ENCODE peak calls at places on chromosomes 11 and 22, in seven cellular contexts. R is brain microvascular endothelial cell; L is IMR-90; X is CD4-positive, alpha-beta T cell; Z is dorsolateral prefrontal cortex; N is Peyer's patch; J is heart right ventricle. M is an unnamed sample. For H3K27me3, the result is how much of the 10 kb centered on the place peaks cover.

GRCh38 chr11:6606471-6607189 is 3.1 kb downstream of the ILK start:
- DNase-seq in N (peak), R (peak), J (peak), X (peak), Z (peak), L (peak), M (peak)

GRCh38 chr22:35835998-35836691 is 118.5 kb downstream of the APOL5 start:
- DNase-seq in L (peak), J (peak), X (no peak), R (peak), N (no peak), Z (no peak), M (no peak)

GRCh38 chr11:129855086-129855485 is 39.4 kb downstream of the TMEM45B start:
- DNase-seq in N (no peak), L (no peak), X (no peak), Z (no peak), J (no peak), R (no peak), M (no peak)

GRCh38 chr11:65640483-65641207 is 2.7 kb downstream of the SIPA1 start:
- DNase-seq in R (no peak), J (no peak), Z (peak), X (peak), L (no peak), N (no peak), M (peak)

GRCh38 chr11:84408946-84409411 is 1122.8 kb upstream of the CCDC90B start:
- DNase-seq in R (no peak), L (no peak), X (no peak), Z (no peak), N (no peak), J (no peak), M (no peak)

GRCh38 chr11:3434976-3435375 is 56.0 kb upstream of the ZNF195 start:
- DNase-seq in L (no peak), X (no peak), N (no peak), R (no peak), Z (no peak), J (no peak), M (no peak)

GRCh38 chr11:108403072-108403471 is 64.3 kb downstream of the C11orf65 start:
- DNase-seq in X (no peak), J (no peak), N (no peak), Z (no peak), R (no peak), L (no peak), M (no peak)

GRCh38 chr11:2249191-2249916 is 21.0 kb downstream of the ASCL2 start:
- DNase-seq in Z (no peak), J (no peak), L (no peak), N (no peak), X (no peak), R (no peak), M (no peak)

GRCh38 chr11:60280412-60280811 is at the start of gene MS4A4A:
- DNase-seq in R (no peak), N (no peak), Z (no peak), L (no peak), J (no peak), X (no peak), M (no peak)

GRCh38 chr22:43811777-43812148 is 342 bp downstream of the EFCAB6 start:
- DNase-seq in J (no peak), Z (no peak), N (no peak), L (peak), R (peak), X (no peak), M (no peak)

GRCh38 chr11:43518407-43519165 is 159.9 kb downstream of the TTC17 start:
- DNase-seq in Z (no peak), R (peak), J (no peak), L (peak), N (no peak), X (no peak), M (no peak)

GRCh38 chr11:14764213-14764898 is 120.8 kb downstream of the PDE3B start:
- DNase-seq in J (no peak), N (no peak), X (no peak), R (no peak), L (no peak), Z (no peak), M (no peak)

GRCh38 chr11:64854534-64855502 is 10.4 kb upstream of the CDC42BPG start:
- DNase-seq in Z (peak), J (peak), X (peak), N (peak), L (peak), R (peak), M (peak)

GRCh38 chr22:44360686-44361381 is 48.1 kb upstream of the SHISAL1 start:
- DNase-seq in J (peak), N (peak), Z (peak), X (no peak), L (peak), R (peak), M (no peak)

GRCh38 chr11:66906077-66906929 is 49.4 kb downstream of the LRFN4 start:
- DNase-seq in J (no peak), X (no peak), L (peak), Z (no peak), R (peak), N (no peak), M (no peak)

GRCh38 chr11:106471273-106471672 is 393.8 kb downstream of the AASDHPPT start:
- DNase-seq in J (no peak), L (peak), R (peak), Z (no peak), X (no peak), N (no peak), M (no peak)

GRCh38 chr22:33496112-33496511 is 424.2 kb downstream of the LARGE1 start:
- DNase-seq in N (no peak), Z (no peak), L (no peak), J (no peak), R (no peak), X (no peak), M (no peak)

GRCh38 chr11:73995247-73995646 is 12.6 kb upstream of the UCP2 start:
- DNase-seq in L (peak), R (no peak), N (no peak), J (no peak), X (no peak), Z (no peak), M (no peak)

GRCh38 chr11:3929689-3930088 is 74.2 kb downstream of the STIM1 start:
- DNase-seq in N (no peak), L (no peak), J (no peak), Z (no peak), X (no peak), R (no peak), M (no peak)

GRCh38 chr11:46480909-46481308 is 89.3 kb upstream of the CHRM4 start:
- DNase-seq in L (no peak), R (no peak), J (no peak), Z (no peak), N (no peak), X (no peak), M (no peak)

GRCh38 chr11:44828296-44828695 is 101.5 kb downstream of the TSPAN18 start:
- DNase-seq in J (no peak), Z (no peak), X (no peak), L (no peak), N (no peak), R (no peak), M (no peak)

GRCh38 chr11:8426076-8426475 is 162.4 kb upstream of the LMO1 start:
- DNase-seq in J (peak), L (no peak), R (no peak), Z (peak), N (no peak), X (no peak), M (no peak)

GRCh38 chr22:33666661-33667619 is 253.3 kb downstream of the LARGE1 start:
- DNase-seq in L (no peak), N (no peak), Z (no peak), X (no peak), R (no peak), J (no peak), M (no peak)

GRCh38 chr11:86453290-86454030 is 78.8 kb downstream of the CCDC81 start:
- DNase-seq in J (no peak), L (no peak), R (no peak), X (no peak), N (no peak), Z (no peak), M (no peak)

GRCh38 chr22:30763815-30764686 is 69.4 kb downstream of the OSBP2 start:
- DNase-seq in N (no peak), X (peak), Z (peak), R (peak), J (no peak), L (peak), M (no peak)

GRCh38 chr11:82763167-82763566 is 29.5 kb upstream of the FAM181B start:
- DNase-seq in N (no peak), L (no peak), X (no peak), J (no peak), R (no peak), Z (no peak), M (no peak)

GRCh38 chr11:17543574-17544180 is 539 bp downstream of the USH1C start:
- DNase-seq in N (peak), Z (no peak), X (no peak), L (no peak), R (no peak), J (no peak), M (no peak)

GRCh38 chr22:37560682-37561208 is 465 bp downstream of the CDC42EP1 start:
- DNase-seq in L (peak), Z (no peak), J (peak), X (no peak), R (no peak), N (no peak), M (peak)

GRCh38 chr22:40856513-40857308 is at the start of the genes ST13 and XPNPEP3:
- DNase-seq in L (peak), J (peak), X (peak), R (peak), N (peak), Z (peak), M (peak)

GRCh38 chr22:40853961-40854360 is 2.5 kb downstream of the ST13 start:
- DNase-seq in L (no peak), R (no peak), Z (no peak), N (no peak), X (no peak), J (no peak), M (no peak)

GRCh38 chr22:40855104-40855959 is 1.1 kb downstream of the ST13 start:
- DNase-seq in X (no peak), J (no peak), N (no peak), Z (no peak), R (no peak), L (no peak), M (no peak)

GRCh38 chr22:40857309-40857851 is 432 bp downstream of the XPNPEP3 start:
- DNase-seq in X (no peak), J (no peak), R (no peak), Z (no peak), N (no peak), L (no peak), M (no peak)

GRCh38 chr22:40855960-40856512 is 403 bp downstream of the ST13 start:
- DNase-seq in L (peak), R (peak), X (peak), N (peak), Z (peak), J (no peak), M (peak)
- H3K27me3 ChIP-seq in L (under half), R (under half), X (under half), N (under half), Z (under half), J (under half), M (under half)

DNA sequence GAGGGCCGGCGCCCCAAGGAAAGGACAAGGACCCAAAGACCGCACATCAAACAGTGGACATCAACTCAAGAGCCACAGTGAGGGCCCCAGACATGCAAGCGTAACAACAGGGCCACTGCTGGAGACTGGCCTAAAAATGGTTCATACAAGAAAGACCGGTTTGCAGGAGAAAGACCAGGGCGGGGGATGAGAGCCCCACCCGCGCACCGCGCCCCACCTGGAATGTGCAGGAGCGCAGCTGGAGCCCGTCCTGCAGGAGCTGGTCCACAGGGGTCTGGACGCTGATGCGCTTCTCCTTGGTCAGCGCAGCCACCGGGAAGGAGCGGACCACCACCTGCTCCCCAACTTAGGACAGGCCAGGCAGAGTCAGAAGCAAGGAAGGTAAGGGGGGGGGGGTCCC is 13.9 kb downstream of the SBF1 start:
- DNase-seq in N (no peak), J (no peak), L (no peak), R (no peak), X (no peak), Z (no peak), M (no peak)
- TF ChIP-seq CTCF in N (no peak), J (no peak), L (no peak), R (no peak), X (no peak), Z (no peak), M (no peak)

GRCh38 chr11:1206391-1207271 is 16.2 kb upstream of the MUC5B start:
- DNase-seq in R (no peak), X (no peak), L (no peak), J (no peak), Z (peak), N (peak), M (peak)

GRCh38 chr11:1203505-1204271 is 19.2 kb upstream of the MUC5B start:
- DNase-seq in Z (peak), N (peak), J (peak), L (no peak), X (no peak), R (no peak), M (no peak)

GRCh38 chr11:1204381-1205101 is 18.3 kb upstream of the MUC5B start:
- DNase-seq in R (no peak), J (no peak), N (peak), X (no peak), L (no peak), Z (peak), M (no peak)

GRCh38 chr11:1205987-1206331 is 16.9 kb upstream of the MUC5B start:
- DNase-seq in R (no peak), J (no peak), L (no peak), N (peak), X (no peak), Z (peak), M (no peak)

GRCh38 chr11:1205121-1205986 is 17.5 kb upstream of the MUC5B start:
- DNase-seq in J (no peak), N (peak), L (no peak), R (no peak), X (no peak), Z (peak), M (peak)
- H3K27me3 ChIP-seq in J (under half), N (under half), L (under half), R (under half), X (under half), Z (under half), M (under half)

GRCh38 chr11:35558468-35558867 is 33.1 kb upstream of the PAMR1 start:
- DNase-seq in R (no peak), L (peak), N (no peak), J (no peak), Z (no peak), X (no peak), M (no peak)
- TF ChIP-seq CTCF in R (no peak), L (peak), N (peak), J (peak), Z (no peak), X (no peak), M (no peak)

GRCh38 chr22:38955250-38955775 is 2.1 kb upstream of the APOBEC3A start:
- DNase-seq in R (no peak), X (no peak), N (peak), Z (no peak), L (no peak), J (no peak), M (no peak)
- H3K27me3 ChIP-seq in R (under half), X (under half), N (under half), Z (under half), L (half or more), J (under half), M (under half)

DNA sequence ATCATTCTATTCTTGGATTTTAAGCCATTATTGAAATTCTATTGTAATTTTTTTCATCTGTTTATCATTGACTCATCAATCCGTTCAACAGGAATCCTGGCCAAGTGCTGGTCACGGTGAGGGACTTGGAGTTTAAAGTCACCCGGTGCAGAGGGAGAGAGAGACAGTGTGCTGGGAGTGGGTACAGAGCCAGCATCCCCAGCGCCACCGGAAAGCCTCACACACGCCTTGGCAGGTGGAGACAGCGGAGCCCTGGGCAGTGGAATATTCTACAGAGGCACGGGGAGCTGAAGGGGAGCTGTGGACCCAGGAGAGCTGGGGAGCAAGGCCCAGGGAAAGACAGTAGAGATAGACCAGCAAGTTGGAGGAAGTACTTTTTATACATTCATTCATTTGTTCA is 787.6 kb downstream of the BRD1 start:
- DNase-seq in R (no peak), J (no peak), X (no peak), N (no peak), Z (peak), L (no peak), M (no peak)
- TF ChIP-seq CTCF in R (no peak), J (no peak), X (no peak), N (no peak), Z (no peak), L (no peak), M (no peak)

GRCh38 chr11:20611445-20611844 is 12.0 kb downstream of the SLC6A5 start:
- DNase-seq in Z (no peak), R (no peak), L (no peak), N (no peak), X (no peak), J (no peak), M (no peak)
- H3K27me3 ChIP-seq in Z (under half), R (under half), L (under half), N (under half), X (half or more), J (half or more), M (under half)

GRCh38 chr11:112631333-112631732 is 329.9 kb upstream of the NCAM1 start:
- DNase-seq in X (no peak), L (no peak), N (no peak), J (no peak), Z (no peak), R (no peak), M (no peak)

GRCh38 chr11:112635338-112635737 is 325.9 kb upstream of the NCAM1 start:
- DNase-seq in J (no peak), R (no peak), L (no peak), N (no peak), X (no peak), Z (no peak), M (no peak)

GRCh38 chr11:112637046-112637445 is 324.2 kb upstream of the NCAM1 start:
- DNase-seq in Z (peak), J (no peak), X (no peak), N (no peak), L (no peak), R (no peak), M (no peak)

GRCh38 chr11:112632866-112633505 is 328.2 kb upstream of the NCAM1 start:
- DNase-seq in R (no peak), J (no peak), X (no peak), Z (no peak), L (no peak), N (no peak), M (no peak)

GRCh38 chr11:112634551-112634950 is 326.7 kb upstream of the NCAM1 start:
- DNase-seq in Z (no peak), J (no peak), L (no peak), R (no peak), N (no peak), X (no peak), M (no peak)
- TF ChIP-seq CTCF in Z (no peak), J (no peak), L (no peak), R (no peak), N (no peak), X (no peak), M (no peak)

GRCh38 chr22:41915783-41916493 is 1.1 kb upstream of the SHISA8 start:
- DNase-seq in Z (no peak), X (no peak), N (no peak), L (no peak), R (no peak), J (no peak), M (no peak)
- H3K27me3 ChIP-seq in Z (under half), X (under half), N (under half), L (half or more), R (half or more), J (half or more), M (under half)

GRCh38 chr11:70174846-70175764 is 28.0 kb upstream of the FADD start:
- DNase-seq in L (no peak), J (no peak), N (no peak), R (no peak), Z (no peak), X (no peak), M (no peak)

GRCh38 chr11:70182266-70182665 is 20.8 kb upstream of the FADD start:
- DNase-seq in X (no peak), Z (no peak), N (no peak), L (no peak), J (no peak), R (no peak), M (no peak)

GRCh38 chr11:70173018-70173417 is 30.1 kb upstream of the FADD start:
- DNase-seq in L (peak), Z (no peak), N (no peak), R (peak), J (no peak), X (no peak), M (no peak)

GRCh38 chr11:70180906-70181305 is 22.2 kb upstream of the FADD start:
- DNase-seq in L (no peak), X (no peak), R (no peak), J (no peak), N (no peak), Z (no peak), M (no peak)

DNA sequence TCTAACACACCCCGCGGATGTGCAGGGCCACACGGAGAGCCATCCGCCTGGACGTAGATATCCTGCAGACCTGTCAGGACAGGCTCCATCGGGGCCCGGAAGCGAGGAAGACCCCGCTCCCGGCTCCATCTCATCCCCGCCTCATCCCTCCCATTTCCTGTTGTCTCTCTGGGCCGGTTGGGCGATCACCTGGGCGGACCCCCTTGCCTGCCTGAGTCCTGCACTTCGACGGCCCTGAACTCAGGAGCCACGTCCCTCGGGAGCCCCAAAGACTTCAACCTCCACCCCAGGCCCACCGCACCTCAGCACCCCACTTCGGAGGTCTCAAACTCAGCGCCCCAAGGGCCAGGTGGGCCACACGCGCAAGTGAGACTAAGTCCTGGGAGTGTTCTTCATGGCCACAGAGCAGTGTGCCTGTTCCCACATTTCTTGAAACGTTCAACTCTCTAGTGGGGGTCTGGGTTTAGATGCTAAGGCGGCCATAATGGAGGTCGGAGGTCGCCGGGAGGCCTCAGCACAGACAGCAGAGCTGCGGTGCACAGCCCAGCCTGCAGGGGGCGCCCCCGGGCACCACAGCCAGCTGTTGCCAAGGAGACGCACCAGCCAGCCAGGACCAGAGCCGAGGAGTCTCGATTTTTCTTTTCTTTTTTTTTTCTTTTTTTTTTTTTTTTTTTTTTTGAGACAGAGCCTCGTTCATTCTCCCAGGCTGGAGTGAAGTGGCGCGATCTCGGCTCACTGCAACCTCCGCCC is 26.0 kb upstream of the FADD start:
- DNase-seq in J (no peak), R (no peak), Z (no peak), N (no peak), X (peak), L (no peak), M (peak)
- TF ChIP-seq CTCF in J (peak), R (peak), Z (no peak), N (peak), X (no peak), L (peak), M (peak)

M was measured in ascending aorta.